ENCODE peak calls at places on chromosomes 12 and 14, in seven cellular contexts. One of them, this sample, is unnamed.

GRCh38 chr14:92726135-92726932 is 22.1 kb downstream of the LGMN start:
- DNase-seq in kidney: peak; percentile 40
- DNase-seq in GM12864: no peak
- DNase-seq in AG04450: peak; percentile 51
- DNase-seq in HL-60: no peak
- DNase-seq in lung: peak; percentile 82
- DNase-seq in fibroblast of mammary gland: peak; percentile 96
- DNase-seq in this sample: peak; percentile 76

GRCh38 chr14:40630471-40630870 is 976.2 kb upstream of the LRFN5 start:
- DNase-seq in kidney: no peak
- DNase-seq in GM12864: no peak
- DNase-seq in AG04450: no peak
- DNase-seq in HL-60: no peak
- DNase-seq in lung: no peak
- DNase-seq in fibroblast of mammary gland: no peak
- DNase-seq in this sample: no peak

GRCh38 chr12:25769076-25769945 is 189.2 kb upstream of the RASSF8 start:
- DNase-seq in kidney: no peak
- DNase-seq in GM12864: no peak
- DNase-seq in AG04450: peak; percentile 49
- DNase-seq in HL-60: no peak
- DNase-seq in lung: no peak
- DNase-seq in fibroblast of mammary gland: peak; percentile 90
- DNase-seq in this sample: peak; percentile 78

GRCh38 chr14:101932668-101933067 is 31.7 kb upstream of the DYNC1H1 start:
- DNase-seq in kidney: no peak
- DNase-seq in GM12864: no peak
- DNase-seq in AG04450: no peak
- DNase-seq in HL-60: no peak
- DNase-seq in lung: no peak
- DNase-seq in fibroblast of mammary gland: no peak
- DNase-seq in this sample: no peak

GRCh38 chr14:52848626-52849025 is 57.2 kb upstream of the GNPNAT1 start:
- DNase-seq in kidney: no peak
- DNase-seq in GM12864: no peak
- DNase-seq in AG04450: no peak
- DNase-seq in HL-60: no peak
- DNase-seq in lung: no peak
- DNase-seq in fibroblast of mammary gland: no peak
- DNase-seq in this sample: peak; percentile 73

GRCh38 chr12:52575948-52576347 is 2.3 kb upstream of the KRT74 start:
- DNase-seq in kidney: no peak
- DNase-seq in GM12864: no peak
- DNase-seq in AG04450: no peak
- DNase-seq in HL-60: no peak
- DNase-seq in lung: no peak
- DNase-seq in fibroblast of mammary gland: no peak
- DNase-seq in this sample: no peak

GRCh38 chr12:51392556-51393237 is 1.5 kb upstream of the GALNT6 start:
- DNase-seq in kidney: no peak
- DNase-seq in GM12864: no peak
- DNase-seq in AG04450: no peak
- DNase-seq in HL-60: no peak
- DNase-seq in lung: no peak
- DNase-seq in fibroblast of mammary gland: no peak
- DNase-seq in this sample: peak; percentile 36

GRCh38 chr14:77554207-77554606 is 55.6 kb upstream of the ISM2 start:
- DNase-seq in kidney: no peak
- DNase-seq in GM12864: no peak
- DNase-seq in AG04450: no peak
- DNase-seq in HL-60: no peak
- DNase-seq in lung: no peak
- DNase-seq in fibroblast of mammary gland: no peak
- DNase-seq in this sample: no peak

GRCh38 chr12:115132906-115133305 is 448.9 kb upstream of the TBX3 start:
- DNase-seq in kidney: no peak
- DNase-seq in GM12864: no peak
- DNase-seq in AG04450: no peak
- DNase-seq in HL-60: no peak
- DNase-seq in lung: no peak
- DNase-seq in fibroblast of mammary gland: no peak
- DNase-seq in this sample: no peak

GRCh38 chr14:101845496-101845895 is 84.0 kb downstream of the PPP2R5C start:
- DNase-seq in kidney: no peak
- DNase-seq in GM12864: no peak
- DNase-seq in AG04450: no peak
- DNase-seq in HL-60: no peak
- DNase-seq in lung: no peak
- DNase-seq in fibroblast of mammary gland: no peak
- DNase-seq in this sample: no peak

GRCh38 chr12:103495158-103495782 is 498 bp downstream of the C12orf42 start:
- DNase-seq in kidney: peak; percentile 75
- DNase-seq in GM12864: no peak
- DNase-seq in AG04450: no peak
- DNase-seq in HL-60: no peak
- DNase-seq in lung: no peak
- DNase-seq in fibroblast of mammary gland: no peak
- DNase-seq in this sample: no peak

GRCh38 chr14:55133416-55133815 is 4.4 kb downstream of the LGALS3 start:
- DNase-seq in kidney: no peak
- DNase-seq in GM12864: no peak
- DNase-seq in AG04450: no peak
- DNase-seq in HL-60: no peak
- DNase-seq in lung: no peak
- DNase-seq in fibroblast of mammary gland: peak; percentile 74
- DNase-seq in this sample: no peak

DNA sequence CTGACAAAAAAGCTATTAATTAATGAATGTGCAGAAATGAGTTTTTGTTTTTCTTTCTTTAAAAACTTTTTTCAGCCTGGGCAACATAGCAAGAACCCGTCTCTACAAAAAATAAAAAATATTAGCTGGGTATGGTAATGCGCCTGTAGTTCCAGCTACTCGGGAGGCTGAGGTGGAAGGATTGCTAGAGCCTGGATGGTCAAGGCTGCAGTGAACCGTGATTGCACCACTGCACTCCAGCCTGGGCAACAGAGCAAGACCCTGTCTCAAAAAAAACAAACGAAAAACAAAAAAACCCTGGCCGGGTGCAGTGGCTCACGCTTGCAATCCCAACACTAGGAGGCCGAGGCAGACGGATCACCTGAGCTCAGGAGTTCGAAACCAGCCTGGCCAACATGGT is 7.9 kb downstream of the GIT2 start:
- DNase-seq in kidney: no peak
- DNase-seq in GM12864: no peak
- DNase-seq in AG04450: no peak
- DNase-seq in HL-60: no peak
- DNase-seq in lung: no peak
- DNase-seq in fibroblast of mammary gland: no peak
- DNase-seq in this sample: no peak
- TF ChIP-seq CTCF in kidney: no peak
- TF ChIP-seq CTCF in GM12864: no peak
- TF ChIP-seq CTCF in AG04450: no peak
- TF ChIP-seq CTCF in HL-60: no peak
- TF ChIP-seq CTCF in lung: no peak
- TF ChIP-seq CTCF in fibroblast of mammary gland: no peak
- TF ChIP-seq CTCF in this sample: no peak

GRCh38 chr12:96636895-96637294 is 147.5 kb downstream of the CFAP54 start:
- DNase-seq in kidney: no peak
- DNase-seq in GM12864: no peak
- DNase-seq in AG04450: no peak
- DNase-seq in HL-60: no peak
- DNase-seq in lung: no peak
- DNase-seq in fibroblast of mammary gland: no peak
- DNase-seq in this sample: no peak
- H3K4me3 ChIP-seq in kidney: no peak overlapping the region
- H3K4me3 ChIP-seq in GM12864: no peak overlapping the region
- H3K4me3 ChIP-seq in AG04450: no peak overlapping the region
- H3K4me3 ChIP-seq in HL-60: no peak overlapping the region
- H3K4me3 ChIP-seq in lung: no peak overlapping the region
- H3K4me3 ChIP-seq in fibroblast of mammary gland: no peak overlapping the region
- H3K4me3 ChIP-seq in this sample: no peak overlapping the region

DNA sequence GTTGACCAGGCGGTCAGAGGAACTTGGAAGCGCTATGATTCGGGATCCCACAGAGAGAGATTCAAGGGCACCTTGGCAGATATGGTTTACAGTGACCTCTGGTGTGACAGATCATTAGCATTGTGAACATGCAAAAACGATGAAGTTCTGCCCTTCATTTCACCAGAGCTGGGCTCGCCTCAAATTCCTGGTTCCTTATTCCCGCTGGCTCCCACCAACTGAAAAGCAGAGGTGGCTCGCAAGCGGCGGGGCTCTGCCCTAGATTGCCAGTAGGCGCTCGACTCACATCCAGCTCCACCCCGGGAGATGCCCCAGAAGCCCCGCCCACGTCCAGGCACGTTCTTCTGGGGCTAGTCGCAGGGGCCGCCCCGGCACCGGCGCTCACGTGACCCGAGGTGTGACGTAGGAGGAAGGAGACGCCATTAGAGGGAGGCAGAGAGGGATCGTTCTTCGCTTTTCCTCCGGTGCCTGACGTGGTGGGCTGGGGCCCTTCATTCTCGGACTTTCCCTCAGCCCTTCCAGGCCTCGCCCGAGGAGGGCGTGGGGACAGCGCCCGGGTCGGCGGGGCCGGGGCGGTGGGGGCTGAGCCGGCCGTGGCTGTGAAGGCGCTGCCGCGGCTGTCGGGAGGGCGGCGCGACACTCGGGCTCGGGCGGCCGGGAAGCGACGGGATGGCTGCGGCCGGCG is at the start of gene RAB21:
- DNase-seq in kidney: peak; percentile 100
- DNase-seq in GM12864: peak; percentile 89
- DNase-seq in AG04450: peak; percentile 88
- DNase-seq in HL-60: peak; percentile 92
- DNase-seq in lung: peak; percentile 99
- DNase-seq in fibroblast of mammary gland: peak; percentile 95
- DNase-seq in this sample: peak; percentile 96
- TF ChIP-seq CTCF in kidney: peak; percentile 6
- TF ChIP-seq CTCF in GM12864: peak; percentile 18
- TF ChIP-seq CTCF in AG04450: peak; percentile 34
- TF ChIP-seq CTCF in HL-60: no peak
- TF ChIP-seq CTCF in lung: peak; percentile 18
- TF ChIP-seq CTCF in fibroblast of mammary gland: peak; percentile 21
- TF ChIP-seq CTCF in this sample: peak; percentile 27

GRCh38 chr12:106342397-106343212 is 14.9 kb upstream of the POLR3B start:
- DNase-seq in kidney: peak; percentile 86
- DNase-seq in GM12864: no peak
- DNase-seq in AG04450: no peak
- DNase-seq in HL-60: no peak
- DNase-seq in lung: peak; percentile 68
- DNase-seq in fibroblast of mammary gland: peak; percentile 89
- DNase-seq in this sample: peak; percentile 86
- H3K4me3 ChIP-seq in kidney: no peak overlapping the region
- H3K4me3 ChIP-seq in GM12864: no peak overlapping the region
- H3K4me3 ChIP-seq in AG04450: peak overlapping the region; percentile 8
- H3K4me3 ChIP-seq in HL-60: no peak overlapping the region
- H3K4me3 ChIP-seq in lung: no peak overlapping the region
- H3K4me3 ChIP-seq in fibroblast of mammary gland: peak overlapping the region; percentile 41
- H3K4me3 ChIP-seq in this sample: peak overlapping the region; percentile 43

GRCh38 chr14:104664107-104664506 is 25.3 kb upstream of the INF2 start:
- DNase-seq in kidney: no peak
- DNase-seq in GM12864: no peak
- DNase-seq in AG04450: no peak
- DNase-seq in HL-60: no peak
- DNase-seq in lung: no peak
- DNase-seq in fibroblast of mammary gland: no peak
- DNase-seq in this sample: no peak
- TF ChIP-seq CTCF in kidney: no peak
- TF ChIP-seq CTCF in GM12864: no peak
- TF ChIP-seq CTCF in AG04450: no peak
- TF ChIP-seq CTCF in HL-60: no peak
- TF ChIP-seq CTCF in lung: no peak
- TF ChIP-seq CTCF in fibroblast of mammary gland: no peak
- TF ChIP-seq CTCF in this sample: no peak

This sample was measured in AG10803.